ENCODE peak calls at places on chromosomes 4 and X, in six cellular contexts. H is SK-N-SH, L is hepatocyte, V is Karpas-422, R is PC-3, P is HCT116. B is an unnamed sample. For H3K9me2, the result is how much of the 10 kb centered on the place peaks cover.

GRCh38 chr4:141028024-141028529 is 105.2 kb downstream of the RNF150 start:
- DNase-seq in H (peak), V (no peak), R (peak), P (no peak), L (no peak), B (peak)

GRCh38 chrX:132652871-132653270 is 164.0 kb upstream of the MBNL3 start:
- DNase-seq in H (no peak), P (no peak), V (no peak), L (no peak), R (no peak), B (peak)

GRCh38 chr4:971670-972500 is 1.5 kb downstream of the DGKQ start:
- DNase-seq in H (no peak), V (no peak), L (no peak), P (no peak), R (no peak), B (peak)

GRCh38 chr4:11271263-11271662 is 157.4 kb downstream of the HS3ST1 start:
- DNase-seq in P (no peak), H (no peak), L (peak), R (no peak), V (no peak), B (no peak)

GRCh38 chr4:14787894-14788293 is 214.4 kb upstream of the CPEB2 start:
- DNase-seq in P (no peak), L (peak), R (peak), H (no peak), V (peak), B (peak)

GRCh38 chr4:186695392-186695791 is 28.3 kb downstream of the FAT1 start:
- DNase-seq in H (no peak), V (no peak), P (no peak), L (no peak), R (no peak), B (no peak)

GRCh38 chr4:179867300-179867878 is 2375.8 kb upstream of the TENM3 start:
- DNase-seq in H (peak), V (peak), R (peak), P (peak), L (peak), B (peak)

GRCh38 chrX:21885568-21885967 is 29.8 kb downstream of the YY2 start:
- DNase-seq in P (no peak), H (no peak), R (no peak), V (no peak), L (no peak), B (no peak)

GRCh38 chrX:98068210-98068609 is 1184.5 kb downstream of the RPA4 start:
- DNase-seq in V (no peak), R (no peak), H (no peak), P (no peak), L (peak), B (no peak)

GRCh38 chr4:184397516-184398163 is 76.7 kb downstream of the IRF2 start:
- DNase-seq in P (no peak), V (no peak), L (no peak), H (no peak), R (no peak), B (peak)

GRCh38 chr4:122131562-122132157 is 20.5 kb upstream of the BLTP1 start:
- DNase-seq in V (no peak), H (no peak), L (no peak), R (no peak), P (no peak), B (no peak)

GRCh38 chr4:71907782-71908181 is 123.9 kb upstream of the GC start:
- DNase-seq in P (no peak), R (no peak), L (peak), V (no peak), H (no peak), B (no peak)

DNA sequence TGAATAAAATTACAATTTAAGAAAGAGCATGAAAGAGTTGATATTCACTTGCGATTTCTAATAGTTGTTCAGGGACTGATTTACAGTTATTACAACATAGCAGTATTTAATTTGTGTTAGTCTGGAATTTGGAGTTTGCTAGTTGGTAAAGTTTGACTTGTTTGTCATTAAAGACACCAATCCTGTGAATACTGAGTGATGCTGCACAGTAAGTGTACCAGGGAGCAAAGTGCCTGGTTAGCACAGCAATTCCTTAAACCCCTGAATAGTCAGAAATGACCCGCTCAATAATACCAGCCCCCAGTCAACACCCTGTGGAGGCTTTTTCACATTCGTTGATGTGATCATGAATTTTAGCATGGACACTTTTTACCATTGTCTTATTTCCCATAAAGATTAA is 122.2 kb upstream of the GC start:
- DNase-seq in H (no peak), P (no peak), L (no peak), V (no peak), R (no peak), B (no peak)
- H3K9me2 ChIP-seq in H (under half), P (under half), L (under half), V (under half), R (under half), B (under half)

GRCh38 chr4:3238721-3239120 is 10.2 kb upstream of the MSANTD1 start:
- DNase-seq in L (no peak), V (no peak), H (no peak), R (no peak), P (no peak), B (no peak)
- H3K9me2 ChIP-seq in L (under half), V (under half), H (under half), R (under half), P (under half), B (under half)

GRCh38 chr4:33715996-33716395 is 2528.3 kb downstream of the ARAP2 start:
- DNase-seq in R (peak), H (peak), P (no peak), V (no peak), L (no peak), B (peak)
- H3K9me2 ChIP-seq in R (under half), H (under half), P (under half), V (under half), L (under half), B (under half)

GRCh38 chr4:126242679-126243390 is 928.1 kb downstream of the FAT4 start:
- DNase-seq in H (no peak), R (no peak), P (no peak), L (no peak), V (no peak), B (peak)

GRCh38 chr4:126247409-126247808 is 932.7 kb downstream of the FAT4 start:
- DNase-seq in P (no peak), H (no peak), R (no peak), L (no peak), V (no peak), B (no peak)

GRCh38 chr4:126238010-126238409 is 923.3 kb downstream of the FAT4 start:
- DNase-seq in L (no peak), H (no peak), P (no peak), V (no peak), R (no peak), B (no peak)

DNA sequence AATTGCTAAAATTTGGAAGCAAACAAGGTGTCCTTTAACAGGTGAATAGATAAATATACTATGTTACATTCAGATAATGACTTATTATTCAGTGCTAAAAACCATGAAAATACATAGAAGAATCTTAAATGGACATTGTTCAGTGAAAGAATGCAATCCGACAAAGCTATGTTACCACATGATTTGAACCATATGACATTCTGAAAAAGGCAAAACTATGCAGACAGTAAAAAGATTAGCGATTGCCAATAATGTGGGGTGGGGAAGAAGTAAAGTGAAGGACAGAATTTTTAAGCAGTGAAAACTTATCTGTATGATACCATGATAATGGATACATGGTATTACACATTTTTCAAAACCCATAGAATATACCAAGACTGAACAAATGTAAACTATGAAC is 926.9 kb downstream of the FAT4 start:
- DNase-seq in P (no peak), H (no peak), L (no peak), R (no peak), V (no peak), B (no peak)
- H3K9me2 ChIP-seq in P (under half), H (under half), L (under half), R (under half), V (under half), B (under half)

GRCh38 chr4:102302762-102303161 is 42.5 kb downstream of the SLC39A8 start:
- DNase-seq in H (no peak), L (no peak), V (no peak), R (no peak), P (no peak), B (no peak)

GRCh38 chr4:102311912-102312311 is 33.4 kb downstream of the SLC39A8 start:
- DNase-seq in L (no peak), V (no peak), H (no peak), R (no peak), P (no peak), B (no peak)

GRCh38 chr4:102311407-102311806 is 33.9 kb downstream of the SLC39A8 start:
- DNase-seq in H (no peak), L (no peak), V (no peak), P (no peak), R (no peak), B (no peak)

GRCh38 chr4:102312447-102312846 is 32.8 kb downstream of the SLC39A8 start:
- DNase-seq in P (no peak), H (no peak), V (no peak), R (no peak), L (no peak), B (no peak)

GRCh38 chr4:102308032-102308799 is 37.1 kb downstream of the SLC39A8 start:
- DNase-seq in V (peak), P (no peak), L (no peak), R (no peak), H (no peak), B (peak)
- H3K9me2 ChIP-seq in V (under half), P (under half), L (under half), R (under half), H (under half), B (under half)

GRCh38 chr4:68883870-68884269 is 67.7 kb downstream of the UGT2A3 start:
- DNase-seq in P (no peak), R (no peak), L (peak), V (no peak), H (no peak), B (no peak)
- H3K9me2 ChIP-seq in P (under half), R (under half), L (under half), V (under half), H (under half), B (under half)

DNA sequence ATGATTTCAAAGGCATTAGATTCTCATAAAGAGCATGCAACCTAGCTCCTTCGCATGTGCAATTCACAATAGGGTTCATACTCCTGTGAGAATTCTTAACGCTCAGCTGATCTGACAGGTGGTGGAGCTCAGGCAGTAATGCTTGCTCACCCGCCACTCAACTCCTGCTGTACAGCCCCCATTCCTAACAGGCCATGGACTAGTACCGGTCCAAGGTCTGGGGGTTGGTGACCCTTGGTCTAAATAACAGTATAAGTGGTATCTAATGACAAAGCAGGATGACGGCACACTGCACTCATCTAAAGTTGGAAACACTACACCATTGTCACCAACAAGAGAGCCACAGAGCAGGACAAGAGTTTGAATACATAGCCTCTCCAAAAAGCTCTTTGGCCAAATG is 28.5 kb downstream of the ADGRA3 start:
- DNase-seq in V (no peak), P (no peak), H (no peak), L (no peak), R (no peak), B (no peak)
- H3K9me2 ChIP-seq in V (under half), P (under half), H (under half), L (under half), R (under half), B (under half)

GRCh38 chr4:42578187-42578586 is 78.7 kb downstream of the ATP8A1 start:
- DNase-seq in L (no peak), H (no peak), P (no peak), R (no peak), V (no peak), B (no peak)
- H3K9me2 ChIP-seq in L (under half), H (under half), P (under half), R (under half), V (under half), B (under half)

DNA sequence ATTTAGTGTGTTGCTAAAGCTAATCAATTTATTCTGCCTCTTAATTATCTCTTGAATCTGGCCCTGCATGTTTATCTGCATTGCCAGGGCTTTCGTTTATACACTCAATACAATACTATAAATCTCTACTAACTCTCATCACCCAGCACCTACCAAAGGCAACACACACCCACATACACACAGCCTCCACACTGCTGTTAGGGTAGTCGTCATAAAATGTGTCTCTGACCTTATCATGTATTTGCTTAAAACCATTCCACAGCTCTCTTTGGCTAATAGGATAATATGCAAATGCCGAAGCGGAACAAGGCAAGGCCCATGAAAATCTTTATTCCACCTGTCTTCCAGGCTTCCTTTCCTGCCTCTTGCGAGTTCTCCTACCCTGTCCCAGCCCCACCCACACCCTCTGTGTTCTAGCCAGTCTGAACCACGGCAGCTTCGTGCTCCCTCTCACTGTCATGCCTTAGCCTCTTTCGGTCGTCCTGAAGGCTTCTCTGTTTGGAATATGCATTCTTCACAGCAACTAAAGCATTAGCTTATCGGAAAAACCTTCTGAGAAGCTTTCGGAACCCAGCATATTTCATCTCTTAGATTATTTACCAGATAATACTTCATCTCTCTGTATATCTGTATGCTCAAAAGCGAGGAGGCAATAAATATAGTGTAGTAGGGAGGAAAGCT is 333.5 kb downstream of the TENM3 start:
- DNase-seq in H (no peak), V (no peak), P (no peak), R (no peak), L (peak), B (no peak)
- H3K9me2 ChIP-seq in H (under half), V (under half), P (under half), R (under half), L (under half), B (under half)

GRCh38 chrX:372856-373640 is 13.7 kb downstream of the PPP2R3B start:
- DNase-seq in V (no peak), R (no peak), P (no peak), H (no peak), L (no peak), B (peak)

GRCh38 chrX:374566-374965 is 12.1 kb downstream of the PPP2R3B start:
- DNase-seq in L (no peak), H (peak), R (no peak), P (no peak), V (no peak), B (peak)

GRCh38 chrX:373641-374471 is 12.9 kb downstream of the PPP2R3B start:
- DNase-seq in L (peak), V (no peak), R (no peak), P (no peak), H (no peak), B (peak)

GRCh38 chrX:378443-378842 is 8.3 kb downstream of the PPP2R3B start:
- DNase-seq in R (no peak), H (no peak), P (no peak), L (no peak), V (no peak), B (no peak)

DNA sequence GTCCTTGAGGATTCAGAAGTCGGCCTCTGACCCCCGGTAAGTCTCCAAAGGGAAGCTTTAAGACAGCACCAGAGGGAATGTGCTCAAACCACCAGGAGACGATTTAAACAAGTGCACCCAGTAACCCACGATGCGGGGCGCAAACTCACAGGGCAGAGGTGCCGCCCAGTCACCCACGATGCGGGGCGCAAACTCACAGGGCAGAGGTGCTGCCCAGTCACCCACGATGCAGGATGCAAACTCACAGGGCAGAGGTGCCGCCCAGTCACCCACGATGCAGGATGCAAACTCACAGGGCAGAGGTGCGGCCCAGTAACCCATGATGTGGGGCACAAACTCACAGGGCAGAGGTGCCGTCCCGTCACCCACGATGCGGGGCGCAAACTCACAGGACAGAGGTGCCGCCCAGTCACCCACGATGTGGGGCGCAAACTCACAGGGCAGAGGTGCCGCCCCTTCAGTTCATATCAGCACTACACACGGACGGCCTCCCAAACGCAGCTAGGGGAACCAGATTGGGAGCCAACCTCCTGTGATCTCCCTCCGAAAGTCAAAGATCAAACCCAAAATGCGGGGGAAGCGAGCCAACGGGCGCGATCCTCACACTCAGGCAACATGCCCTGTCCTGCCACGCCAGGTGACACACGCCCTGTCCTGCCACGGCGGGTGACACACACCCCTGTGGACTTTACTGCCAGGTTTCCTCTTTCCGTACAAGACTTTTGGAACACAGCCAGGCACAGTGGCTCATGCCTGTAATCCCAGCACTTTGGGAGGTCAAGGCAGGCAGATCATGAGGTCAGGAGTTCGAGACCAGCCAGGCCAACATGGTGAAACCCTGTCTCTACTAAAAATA is 11.3 kb downstream of the PPP2R3B start:
- DNase-seq in H (no peak), L (no peak), V (no peak), R (no peak), P (no peak), B (no peak)
- H3K9me2 ChIP-seq in H (under half), L (under half), V (under half), R (under half), P (under half), B (under half)